ENCODE peak calls at places on chromosomes 16 and 17, in seven cellular contexts. Q is stimulated activated CD8-positive, alpha-beta memory T cell treated with anti-CD3 and anti-CD28 coated beads, Interleukin-2, amount 100 ng/mL, for 48 hours; O is ovary; Z is mammary epithelial cell; M is effector CD4-positive, alpha-beta T cell; H is endothelial cell; L is AG08396. T is an unnamed sample.

GRCh38 chr17:59327136-59327878 is 4.1 kb upstream of the YPEL2 start:
- DNase-seq in Q (no peak), O (no peak), Z (no peak), M (no peak), H (no peak), L (no peak), T (no peak)

GRCh38 chr17:38687291-38687690 is 12.5 kb upstream of the EPOP start:
- DNase-seq in Q (no peak), O (no peak), Z (no peak), M (no peak), H (no peak), L (no peak), T (no peak)

GRCh38 chr16:30166202-30166902 is 17.1 kb upstream of the CORO1A start:
- DNase-seq in Q (no peak), O (no peak), Z (no peak), M (no peak), H (no peak), L (no peak), T (no peak)

GRCh38 chr17:47239663-47240374 is 13.8 kb upstream of the ITGB3 start:
- DNase-seq in Q (no peak), O (peak), Z (peak), M (no peak), H (no peak), L (peak), T (peak)

GRCh38 chr17:52758481-52758880 is 600.0 kb upstream of the CA10 start:
- DNase-seq in Q (no peak), O (no peak), Z (no peak), M (no peak), H (no peak), L (no peak), T (no peak)

GRCh38 chr16:67723940-67724339 is 4.8 kb upstream of the GFOD2 start:
- DNase-seq in Q (no peak), O (no peak), Z (no peak), M (no peak), H (no peak), L (no peak), T (no peak)

GRCh38 chr17:56319531-56319930 is 166.3 kb downstream of the ANKFN1 start:
- DNase-seq in Q (no peak), O (no peak), Z (peak), M (no peak), H (no peak), L (peak), T (no peak)

GRCh38 chr16:14489460-14489859 is 140.6 kb downstream of the PARN start:
- DNase-seq in Q (no peak), O (no peak), Z (no peak), M (no peak), H (peak), L (no peak), T (no peak)

GRCh38 chr17:69819316-69820087 is 255.5 kb upstream of the KCNJ16 start:
- DNase-seq in Q (no peak), O (no peak), Z (no peak), M (no peak), H (no peak), L (peak), T (no peak)

GRCh38 chr17:61766520-61766919 is 96.8 kb downstream of the BRIP1 start:
- DNase-seq in Q (no peak), O (no peak), Z (peak), M (no peak), H (no peak), L (no peak), T (no peak)

GRCh38 chr16:28180660-28181556 is 30.9 kb downstream of the XPO6 start:
- DNase-seq in Q (no peak), O (no peak), Z (no peak), M (no peak), H (no peak), L (no peak), T (no peak)

GRCh38 chr16:1493746-1494094 is 560 bp downstream of the TELO2 start:
- DNase-seq in Q (no peak), O (no peak), Z (peak), M (no peak), H (no peak), L (peak), T (no peak)

GRCh38 chr16:29770250-29770929 is 7.7 kb upstream of the ZG16 start:
- DNase-seq in Q (no peak), O (no peak), Z (no peak), M (no peak), H (no peak), L (no peak), T (no peak)

GRCh38 chr17:80428363-80428762 is 13.4 kb downstream of the ENDOV start:
- DNase-seq in Q (no peak), O (no peak), Z (no peak), M (no peak), H (no peak), L (no peak), T (no peak)

GRCh38 chr17:75074532-75074931 is 13.2 kb upstream of the SLC16A5 start:
- DNase-seq in Q (no peak), O (no peak), Z (no peak), M (no peak), H (no peak), L (no peak), T (no peak)

GRCh38 chr17:4631836-4632582 is 9.5 kb downstream of the ALOX15 start:
- DNase-seq in Q (no peak), O (no peak), Z (no peak), M (no peak), H (no peak), L (no peak), T (no peak)

GRCh38 chr17:81500026-81500425 is 12.6 kb downstream of the ACTG1 start:
- DNase-seq in Q (no peak), O (no peak), Z (no peak), M (no peak), H (no peak), L (no peak), T (no peak)

GRCh38 chr16:13426279-13426678 is 493.7 kb upstream of the ERCC4 start:
- DNase-seq in Q (no peak), O (no peak), Z (no peak), M (no peak), H (no peak), L (no peak), T (no peak)

GRCh38 chr16:1150511-1150982 is 2.4 kb upstream of the CACNA1H start:
- DNase-seq in Q (no peak), O (peak), Z (no peak), M (no peak), H (no peak), L (no peak), T (no peak)

GRCh38 chr17:50501054-50501453 is 7.2 kb upstream of the MYCBPAP start:
- DNase-seq in Q (no peak), O (no peak), Z (no peak), M (no peak), H (no peak), L (no peak), T (no peak)

T was measured in NK-92 treated with Interleukin-12 subunit alpha and Interleukin-12 subunit beta, amount 100 ng/mL, for 24 hours.